ENCODE peak calls at places on chromosomes 6 and 20, in five cellular contexts. One of them, this sample, is unnamed.

GRCh38 chr6:39980839-39981580 is 46.7 kb upstream of the MOCS1 start:
- DNase-seq in H9: peak
- DNase-seq in AG10803: peak
- DNase-seq in RWPE1: peak
- DNase-seq in pancreas: peak
- DNase-seq in this sample: peak

GRCh38 chr20:51487525-51488279 is 54.8 kb downstream of the NFATC2 start:
- DNase-seq in pancreas: no peak
- DNase-seq in RWPE1: peak
- DNase-seq in AG10803: peak
- DNase-seq in H9: no peak
- DNase-seq in this sample: peak

GRCh38 chr6:107110200-107110599 is 5.1 kb downstream of the BEND3 start:
- DNase-seq in AG10803: peak
- DNase-seq in RWPE1: no peak
- DNase-seq in pancreas: no peak
- DNase-seq in H9: no peak
- DNase-seq in this sample: no peak

GRCh38 chr6:52495859-52496396 is 75.8 kb downstream of the EFHC1 start:
- DNase-seq in RWPE1: no peak
- DNase-seq in pancreas: no peak
- DNase-seq in H9: no peak
- DNase-seq in AG10803: no peak
- DNase-seq in this sample: no peak

GRCh38 chr6:11121851-11122250 is 10.3 kb upstream of the ERVFRD-1 start:
- DNase-seq in AG10803: no peak
- DNase-seq in pancreas: no peak
- DNase-seq in H9: no peak
- DNase-seq in RWPE1: no peak
- DNase-seq in this sample: no peak

GRCh38 chr6:170107606-170108222 is 183.2 kb downstream of the DLL1 start:
- DNase-seq in RWPE1: no peak
- DNase-seq in H9: no peak
- DNase-seq in pancreas: no peak
- DNase-seq in AG10803: no peak
- DNase-seq in this sample: no peak

GRCh38 chr6:138145402-138145801 is 16.3 kb upstream of the ARFGEF3 start:
- DNase-seq in RWPE1: no peak
- DNase-seq in AG10803: no peak
- DNase-seq in H9: no peak
- DNase-seq in pancreas: no peak
- DNase-seq in this sample: no peak

GRCh38 chr6:21188505-21189223 is 404.9 kb upstream of the SOX4 start:
- DNase-seq in pancreas: no peak
- DNase-seq in AG10803: no peak
- DNase-seq in H9: no peak
- DNase-seq in RWPE1: peak
- DNase-seq in this sample: no peak

GRCh38 chr20:37880726-37881591 is 22.0 kb upstream of the VSTM2L start:
- DNase-seq in AG10803: no peak
- DNase-seq in pancreas: peak
- DNase-seq in H9: no peak
- DNase-seq in RWPE1: no peak
- DNase-seq in this sample: no peak

GRCh38 chr20:48544402-48545333 is 283.1 kb downstream of the PREX1 start:
- DNase-seq in pancreas: no peak
- DNase-seq in AG10803: no peak
- DNase-seq in H9: no peak
- DNase-seq in RWPE1: no peak
- DNase-seq in this sample: no peak

GRCh38 chr6:47303383-47303782 is 6.3 kb downstream of the TNFRSF21 start:
- DNase-seq in H9: no peak
- DNase-seq in AG10803: no peak
- DNase-seq in pancreas: no peak
- DNase-seq in RWPE1: no peak
- DNase-seq in this sample: no peak

GRCh38 chr6:134822920-134823430 is 126.9 kb downstream of the ALDH8A1 start:
- DNase-seq in pancreas: peak
- DNase-seq in H9: peak
- DNase-seq in RWPE1: peak
- DNase-seq in AG10803: peak
- DNase-seq in this sample: peak

GRCh38 chr6:130885392-130886192 is 58.4 kb downstream of the SMLR1 start:
- DNase-seq in AG10803: peak
- DNase-seq in pancreas: peak
- DNase-seq in H9: peak
- DNase-seq in RWPE1: peak
- DNase-seq in this sample: peak

GRCh38 chr6:90440586-90441338 is 144.1 kb upstream of the BACH2 start:
- DNase-seq in pancreas: no peak
- DNase-seq in RWPE1: no peak
- DNase-seq in H9: no peak
- DNase-seq in AG10803: no peak
- DNase-seq in this sample: no peak

GRCh38 chr20:44039741-44040140 is 125.1 kb downstream of the TOX2 start:
- DNase-seq in RWPE1: no peak
- DNase-seq in AG10803: no peak
- DNase-seq in H9: no peak
- DNase-seq in pancreas: no peak
- DNase-seq in this sample: no peak

GRCh38 chr6:35027807-35028206 is 113.3 kb downstream of the TCP11 start:
- DNase-seq in pancreas: no peak
- DNase-seq in H9: no peak
- DNase-seq in RWPE1: no peak
- DNase-seq in AG10803: no peak
- DNase-seq in this sample: no peak
- TF ChIP-seq CTCF in pancreas: no peak
- TF ChIP-seq CTCF in H9: no peak
- TF ChIP-seq CTCF in RWPE1: no peak
- TF ChIP-seq CTCF in AG10803: no peak
- TF ChIP-seq CTCF in this sample: no peak

DNA sequence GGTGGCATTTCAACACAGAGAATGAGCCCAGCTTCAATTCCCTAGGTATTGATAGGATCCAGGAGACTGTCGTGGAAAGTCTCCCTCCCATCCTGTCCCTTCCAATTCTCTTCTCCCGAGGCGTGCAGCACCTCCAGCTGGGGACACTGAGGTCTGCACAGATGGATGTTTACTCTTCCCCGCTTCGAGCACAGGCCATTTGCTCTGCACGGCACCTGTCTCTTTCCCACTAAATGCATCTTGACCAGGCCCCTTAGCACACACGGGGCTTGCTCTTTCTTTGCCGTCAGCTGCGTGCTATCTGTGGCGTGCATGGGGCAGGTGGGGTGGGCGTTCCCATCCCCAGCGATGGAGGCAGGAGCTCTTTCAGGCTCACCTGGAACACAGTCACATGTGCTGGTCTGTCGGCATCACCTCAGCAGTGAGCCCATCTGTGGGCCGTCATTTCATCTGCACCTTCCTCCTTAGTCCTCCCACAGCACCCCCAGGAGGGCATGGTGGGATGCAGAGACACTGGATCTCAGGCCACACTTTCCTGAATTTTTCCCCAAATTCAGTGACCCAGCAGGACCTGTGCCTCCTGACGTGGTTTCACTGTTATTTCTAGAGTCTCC is 35.1 kb downstream of the RBM38 start:
- DNase-seq in AG10803: no peak
- DNase-seq in RWPE1: no peak
- DNase-seq in pancreas: peak
- DNase-seq in H9: no peak
- DNase-seq in this sample: no peak
- TF ChIP-seq CTCF in AG10803: no peak
- TF ChIP-seq CTCF in RWPE1: no peak
- TF ChIP-seq CTCF in pancreas: no peak
- TF ChIP-seq CTCF in H9: no peak
- TF ChIP-seq CTCF in this sample: no peak

GRCh38 chr6:161917645-161918044 is 643.8 kb upstream of the AGPAT4 start:
- DNase-seq in H9: no peak
- DNase-seq in pancreas: no peak
- DNase-seq in AG10803: no peak
- DNase-seq in RWPE1: no peak
- DNase-seq in this sample: no peak
- TF ChIP-seq CTCF in H9: no peak
- TF ChIP-seq CTCF in pancreas: no peak
- TF ChIP-seq CTCF in AG10803: no peak
- TF ChIP-seq CTCF in RWPE1: no peak
- TF ChIP-seq CTCF in this sample: no peak

GRCh38 chr6:82095091-82095490 is 152.5 kb downstream of the IBTK start:
- DNase-seq in RWPE1: no peak
- DNase-seq in pancreas: no peak
- DNase-seq in AG10803: no peak
- DNase-seq in H9: no peak
- DNase-seq in this sample: no peak
- TF ChIP-seq CTCF in RWPE1: no peak
- TF ChIP-seq CTCF in pancreas: no peak
- TF ChIP-seq CTCF in AG10803: no peak
- TF ChIP-seq CTCF in H9: no peak
- TF ChIP-seq CTCF in this sample: no peak

GRCh38 chr6:16403831-16404230 is 165.4 kb downstream of the GMPR start:
- DNase-seq in pancreas: no peak
- DNase-seq in H9: no peak
- DNase-seq in AG10803: peak
- DNase-seq in RWPE1: peak
- DNase-seq in this sample: no peak
- TF ChIP-seq CTCF in pancreas: no peak
- TF ChIP-seq CTCF in H9: peak
- TF ChIP-seq CTCF in AG10803: peak
- TF ChIP-seq CTCF in RWPE1: peak
- TF ChIP-seq CTCF in this sample: no peak

GRCh38 chr20:22101606-22102005 is 396.1 kb downstream of the PAX1 start:
- DNase-seq in AG10803: no peak
- DNase-seq in RWPE1: no peak
- DNase-seq in H9: no peak
- DNase-seq in pancreas: no peak
- DNase-seq in this sample: no peak

DNA sequence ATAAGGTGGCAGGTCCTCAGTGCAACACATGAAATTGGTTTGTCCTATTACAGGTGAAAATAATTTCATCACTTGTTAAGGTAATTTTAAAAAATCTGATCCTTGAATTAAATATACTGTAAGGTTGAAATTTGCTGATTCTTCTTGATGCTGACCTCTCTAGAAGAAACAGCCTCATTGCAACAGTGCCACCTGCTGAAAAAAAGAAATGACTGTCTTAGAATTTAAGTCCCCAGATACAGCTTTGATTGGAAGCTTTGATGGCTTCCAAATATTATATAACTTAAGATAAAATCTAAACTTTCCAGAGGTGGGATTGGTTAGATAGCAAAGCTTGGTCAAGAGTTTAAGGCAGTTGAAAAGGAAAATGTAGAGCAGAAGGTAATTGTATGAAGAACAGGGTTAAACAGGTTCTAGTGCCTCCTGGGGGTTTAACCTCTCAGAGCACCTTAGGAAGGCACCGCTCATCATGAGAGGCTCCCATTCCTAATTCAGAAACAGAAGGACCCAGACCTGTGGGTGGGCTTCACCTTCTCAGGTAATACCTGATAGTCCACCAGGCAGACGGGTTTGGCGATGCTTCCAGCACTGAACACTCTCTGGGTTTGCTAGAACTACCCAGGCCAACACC is 401.0 kb downstream of the PAX1 start:
- DNase-seq in RWPE1: peak
- DNase-seq in AG10803: peak
- DNase-seq in H9: no peak
- DNase-seq in pancreas: no peak
- DNase-seq in this sample: no peak
- TF ChIP-seq CTCF in RWPE1: peak
- TF ChIP-seq CTCF in AG10803: peak
- TF ChIP-seq CTCF in H9: peak
- TF ChIP-seq CTCF in pancreas: no peak
- TF ChIP-seq CTCF in this sample: no peak

GRCh38 chr6:133062077-133062476 is 179.1 kb upstream of the EYA4 start:
- DNase-seq in pancreas: no peak
- DNase-seq in RWPE1: no peak
- DNase-seq in AG10803: peak
- DNase-seq in H9: no peak
- DNase-seq in this sample: peak
- TF ChIP-seq CTCF in pancreas: no peak
- TF ChIP-seq CTCF in RWPE1: no peak
- TF ChIP-seq CTCF in AG10803: no peak
- TF ChIP-seq CTCF in H9: no peak
- TF ChIP-seq CTCF in this sample: no peak

DNA sequence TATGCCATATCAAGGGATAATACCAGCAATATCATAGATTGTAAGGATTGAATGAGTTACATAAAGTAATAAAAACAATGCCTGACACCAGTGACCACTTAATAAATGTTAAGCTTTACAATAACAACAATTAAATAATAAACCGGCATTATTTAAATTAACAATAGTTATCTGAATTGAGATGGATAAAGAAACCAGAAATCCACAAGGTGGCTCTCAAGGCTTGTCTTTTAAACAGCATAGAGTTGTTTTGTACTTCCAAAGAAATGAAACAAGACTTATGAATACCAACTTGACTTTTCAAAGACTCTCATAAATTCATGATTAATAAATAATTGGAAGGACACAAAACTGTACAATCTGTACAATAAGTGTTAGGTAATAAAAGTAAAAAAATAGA is 203.1 kb downstream of the ASCC3 start:
- DNase-seq in AG10803: no peak
- DNase-seq in H9: no peak
- DNase-seq in RWPE1: no peak
- DNase-seq in pancreas: no peak
- DNase-seq in this sample: peak
- TF ChIP-seq CTCF in AG10803: peak
- TF ChIP-seq CTCF in H9: no peak
- TF ChIP-seq CTCF in RWPE1: no peak
- TF ChIP-seq CTCF in pancreas: no peak
- TF ChIP-seq CTCF in this sample: no peak